ENCODE peak calls at places on chromosomes 12 and 14, in eight cellular contexts. One of them, this sample, is unnamed.

GRCh38 chr12:111748195-111748803 is 18.4 kb upstream of the ALDH2 start:
- DNase-seq in T-cell: no peak
- DNase-seq in stimulated activated CD4-positive, alpha-beta T cell treated with anti-CD3 and anti-CD28 coated beads, Interleukin-12 subunit alpha, Interleukin-12 subunit beta, amount 100 ng/mL, for 24 hours: no peak
- DNase-seq in mucosa of gallbladder: no peak
- DNase-seq in GM23338: no peak
- DNase-seq in fibroblast of the aortic adventitia: no peak
- DNase-seq in cardiac fibroblast: no peak
- DNase-seq in ACHN: no peak
- DNase-seq in this sample: no peak

GRCh38 chr12:6965026-6965661 is 5.3 kb downstream of the PHB2 start:
- DNase-seq in T-cell: peak
- DNase-seq in stimulated activated CD4-positive, alpha-beta T cell treated with anti-CD3 and anti-CD28 coated beads, Interleukin-12 subunit alpha, Interleukin-12 subunit beta, amount 100 ng/mL, for 24 hours: peak
- DNase-seq in mucosa of gallbladder: peak
- DNase-seq in GM23338: peak
- DNase-seq in fibroblast of the aortic adventitia: peak
- DNase-seq in cardiac fibroblast: peak
- DNase-seq in ACHN: peak
- DNase-seq in this sample: peak

GRCh38 chr12:28869197-28869596 is 279.9 kb upstream of the FAR2 start:
- DNase-seq in T-cell: no peak
- DNase-seq in stimulated activated CD4-positive, alpha-beta T cell treated with anti-CD3 and anti-CD28 coated beads, Interleukin-12 subunit alpha, Interleukin-12 subunit beta, amount 100 ng/mL, for 24 hours: no peak
- DNase-seq in mucosa of gallbladder: no peak
- DNase-seq in GM23338: no peak
- DNase-seq in fibroblast of the aortic adventitia: peak
- DNase-seq in cardiac fibroblast: peak
- DNase-seq in ACHN: no peak
- DNase-seq in this sample: no peak

GRCh38 chr12:14896477-14897184 is 11.0 kb upstream of the MGP start:
- DNase-seq in T-cell: no peak
- DNase-seq in stimulated activated CD4-positive, alpha-beta T cell treated with anti-CD3 and anti-CD28 coated beads, Interleukin-12 subunit alpha, Interleukin-12 subunit beta, amount 100 ng/mL, for 24 hours: no peak
- DNase-seq in mucosa of gallbladder: no peak
- DNase-seq in GM23338: no peak
- DNase-seq in fibroblast of the aortic adventitia: peak
- DNase-seq in cardiac fibroblast: peak
- DNase-seq in ACHN: no peak
- DNase-seq in this sample: no peak

GRCh38 chr12:79067977-79068376 is 203.4 kb downstream of the SYT1 start:
- DNase-seq in T-cell: no peak
- DNase-seq in stimulated activated CD4-positive, alpha-beta T cell treated with anti-CD3 and anti-CD28 coated beads, Interleukin-12 subunit alpha, Interleukin-12 subunit beta, amount 100 ng/mL, for 24 hours: no peak
- DNase-seq in mucosa of gallbladder: no peak
- DNase-seq in GM23338: no peak
- DNase-seq in fibroblast of the aortic adventitia: no peak
- DNase-seq in cardiac fibroblast: no peak
- DNase-seq in ACHN: no peak
- DNase-seq in this sample: no peak

GRCh38 chr14:40417777-40418401 is 985.7 kb upstream of the FBXO33 start:
- DNase-seq in T-cell: no peak
- DNase-seq in stimulated activated CD4-positive, alpha-beta T cell treated with anti-CD3 and anti-CD28 coated beads, Interleukin-12 subunit alpha, Interleukin-12 subunit beta, amount 100 ng/mL, for 24 hours: no peak
- DNase-seq in mucosa of gallbladder: peak
- DNase-seq in GM23338: peak
- DNase-seq in fibroblast of the aortic adventitia: no peak
- DNase-seq in cardiac fibroblast: peak
- DNase-seq in ACHN: peak
- DNase-seq in this sample: no peak

GRCh38 chr14:99573436-99574098 is 30.4 kb downstream of the CCDC85C start:
- DNase-seq in T-cell: no peak
- DNase-seq in stimulated activated CD4-positive, alpha-beta T cell treated with anti-CD3 and anti-CD28 coated beads, Interleukin-12 subunit alpha, Interleukin-12 subunit beta, amount 100 ng/mL, for 24 hours: no peak
- DNase-seq in mucosa of gallbladder: no peak
- DNase-seq in GM23338: no peak
- DNase-seq in fibroblast of the aortic adventitia: no peak
- DNase-seq in cardiac fibroblast: no peak
- DNase-seq in ACHN: no peak
- DNase-seq in this sample: no peak

GRCh38 chr12:27870939-27871338 is 90.9 kb upstream of the MANSC4 start:
- DNase-seq in T-cell: no peak
- DNase-seq in stimulated activated CD4-positive, alpha-beta T cell treated with anti-CD3 and anti-CD28 coated beads, Interleukin-12 subunit alpha, Interleukin-12 subunit beta, amount 100 ng/mL, for 24 hours: no peak
- DNase-seq in mucosa of gallbladder: no peak
- DNase-seq in GM23338: no peak
- DNase-seq in fibroblast of the aortic adventitia: peak
- DNase-seq in cardiac fibroblast: peak
- DNase-seq in ACHN: no peak
- DNase-seq in this sample: no peak

GRCh38 chr14:104069541-104069940 is 16.0 kb upstream of the ASPG start:
- DNase-seq in T-cell: no peak
- DNase-seq in stimulated activated CD4-positive, alpha-beta T cell treated with anti-CD3 and anti-CD28 coated beads, Interleukin-12 subunit alpha, Interleukin-12 subunit beta, amount 100 ng/mL, for 24 hours: no peak
- DNase-seq in mucosa of gallbladder: no peak
- DNase-seq in GM23338: no peak
- DNase-seq in fibroblast of the aortic adventitia: no peak
- DNase-seq in cardiac fibroblast: no peak
- DNase-seq in ACHN: no peak
- DNase-seq in this sample: no peak

This sample was measured in NCI-H2081 treated with DMSO at 0.1 percent for 48 hours.